ENCODE peak calls at places on chromosomes 7 and 10, in four cellular contexts. One of them, this sample, is unnamed.

GRCh38 chr10:51960494-51960895 is 261.1 kb upstream of the CSTF2T start:
- DNase-seq in adrenal gland: no peak
- DNase-seq in NCI-H2081 treated with DMSO at 0.1 percent for 48 hours: no peak
- DNase-seq in GM12865: peak
- DNase-seq in this sample: no peak

GRCh38 chr7:48140001-48140681 is 31.1 kb upstream of the ABCA13 start:
- DNase-seq in NCI-H2081 treated with DMSO at 0.1 percent for 48 hours: no peak
- DNase-seq in GM12865: no peak
- DNase-seq in adrenal gland: no peak
- DNase-seq in this sample: no peak

GRCh38 chr7:43926193-43927043 is at the start of gene UBE2D4:
- DNase-seq in NCI-H2081 treated with DMSO at 0.1 percent for 48 hours: peak
- DNase-seq in GM12865: peak
- DNase-seq in adrenal gland: peak
- DNase-seq in this sample: peak

GRCh38 chr10:92993671-92994304 is 66.8 kb upstream of the CYP26C1 start:
- DNase-seq in GM12865: no peak
- DNase-seq in adrenal gland: no peak
- DNase-seq in NCI-H2081 treated with DMSO at 0.1 percent for 48 hours: no peak
- DNase-seq in this sample: no peak

GRCh38 chr7:22083711-22084289 is 138.1 kb upstream of the CDCA7L start:
- DNase-seq in adrenal gland: peak
- DNase-seq in GM12865: no peak
- DNase-seq in NCI-H2081 treated with DMSO at 0.1 percent for 48 hours: no peak
- DNase-seq in this sample: no peak

GRCh38 chr7:96189129-96189815 is 132.6 kb downstream of the SLC25A13 start:
- DNase-seq in NCI-H2081 treated with DMSO at 0.1 percent for 48 hours: no peak
- DNase-seq in GM12865: no peak
- DNase-seq in adrenal gland: no peak
- DNase-seq in this sample: no peak

GRCh38 chr10:26448706-26449435 is 10.7 kb downstream of the APBB1IP start:
- DNase-seq in GM12865: peak
- DNase-seq in NCI-H2081 treated with DMSO at 0.1 percent for 48 hours: no peak
- DNase-seq in adrenal gland: no peak
- DNase-seq in this sample: no peak

GRCh38 chr10:725786-726185 is 36.3 kb upstream of the DIP2C start:
- DNase-seq in NCI-H2081 treated with DMSO at 0.1 percent for 48 hours: no peak
- DNase-seq in GM12865: no peak
- DNase-seq in adrenal gland: no peak
- DNase-seq in this sample: no peak

GRCh38 chr7:84454174-84454959 is 259.8 kb upstream of the SEMA3A start:
- DNase-seq in GM12865: no peak
- DNase-seq in adrenal gland: no peak
- DNase-seq in NCI-H2081 treated with DMSO at 0.1 percent for 48 hours: no peak
- DNase-seq in this sample: no peak

GRCh38 chr7:45525057-45525456 is 49.1 kb upstream of the ADCY1 start:
- DNase-seq in NCI-H2081 treated with DMSO at 0.1 percent for 48 hours: no peak
- DNase-seq in adrenal gland: no peak
- DNase-seq in GM12865: no peak
- DNase-seq in this sample: no peak

GRCh38 chr7:30831227-30831626 is 60.0 kb downstream of the MINDY4 start:
- DNase-seq in GM12865: no peak
- DNase-seq in adrenal gland: no peak
- DNase-seq in NCI-H2081 treated with DMSO at 0.1 percent for 48 hours: no peak
- DNase-seq in this sample: no peak

GRCh38 chr7:129464194-129464593 is 30.0 kb downstream of the STRIP2 start:
- DNase-seq in GM12865: no peak
- DNase-seq in adrenal gland: no peak
- DNase-seq in NCI-H2081 treated with DMSO at 0.1 percent for 48 hours: no peak
- DNase-seq in this sample: no peak

GRCh38 chr7:77786018-77786417 is 12.2 kb downstream of the TMEM60 start:
- DNase-seq in GM12865: no peak
- DNase-seq in NCI-H2081 treated with DMSO at 0.1 percent for 48 hours: no peak
- DNase-seq in adrenal gland: no peak
- DNase-seq in this sample: no peak

GRCh38 chr10:103793429-103793828 is 61.9 kb downstream of the SH3PXD2A start:
- DNase-seq in GM12865: no peak
- DNase-seq in adrenal gland: no peak
- DNase-seq in NCI-H2081 treated with DMSO at 0.1 percent for 48 hours: no peak
- DNase-seq in this sample: no peak

GRCh38 chr7:36261019-36261754 is 108.1 kb downstream of the EEPD1 start:
- DNase-seq in adrenal gland: no peak
- DNase-seq in NCI-H2081 treated with DMSO at 0.1 percent for 48 hours: no peak
- DNase-seq in GM12865: peak
- DNase-seq in this sample: no peak

GRCh38 chr10:93245772-93246171 is 172.1 kb downstream of the CYP26A1 start:
- DNase-seq in GM12865: no peak
- DNase-seq in NCI-H2081 treated with DMSO at 0.1 percent for 48 hours: no peak
- DNase-seq in adrenal gland: no peak
- DNase-seq in this sample: no peak

GRCh38 chr10:90859321-90859751 is 1.5 kb upstream of the HTR7 start:
- DNase-seq in NCI-H2081 treated with DMSO at 0.1 percent for 48 hours: no peak
- DNase-seq in adrenal gland: no peak
- DNase-seq in GM12865: no peak
- DNase-seq in this sample: no peak

GRCh38 chr10:75432763-75433162 is 1.3 kb downstream of the LRMDA start:
- DNase-seq in NCI-H2081 treated with DMSO at 0.1 percent for 48 hours: no peak
- DNase-seq in adrenal gland: no peak
- DNase-seq in GM12865: no peak
- DNase-seq in this sample: no peak

GRCh38 chr7:98398567-98399372 is 2.1 kb downstream of the BAIAP2L1 start:
- DNase-seq in NCI-H2081 treated with DMSO at 0.1 percent for 48 hours: no peak
- DNase-seq in GM12865: peak
- DNase-seq in adrenal gland: no peak
- DNase-seq in this sample: no peak

GRCh38 chr10:112497347-112497950 is 50.4 kb downstream of the VTI1A start:
- DNase-seq in NCI-H2081 treated with DMSO at 0.1 percent for 48 hours: no peak
- DNase-seq in GM12865: no peak
- DNase-seq in adrenal gland: no peak
- DNase-seq in this sample: no peak

GRCh38 chr7:129055861-129056464 is 1.1 kb upstream of the TNPO3 start:
- DNase-seq in GM12865: no peak
- DNase-seq in adrenal gland: peak
- DNase-seq in NCI-H2081 treated with DMSO at 0.1 percent for 48 hours: no peak
- DNase-seq in this sample: no peak

GRCh38 chr10:132541129-132541528 is 3.5 kb downstream of the INPP5A start:
- DNase-seq in adrenal gland: no peak
- DNase-seq in NCI-H2081 treated with DMSO at 0.1 percent for 48 hours: no peak
- DNase-seq in GM12865: no peak
- DNase-seq in this sample: no peak

GRCh38 chr7:21851445-21852043 is 94.2 kb downstream of the CDCA7L start:
- DNase-seq in adrenal gland: no peak
- DNase-seq in GM12865: no peak
- DNase-seq in NCI-H2081 treated with DMSO at 0.1 percent for 48 hours: no peak
- DNase-seq in this sample: no peak

GRCh38 chr7:94656925-94657731 is 1.2 kb upstream of the SGCE start:
- DNase-seq in adrenal gland: no peak
- DNase-seq in NCI-H2081 treated with DMSO at 0.1 percent for 48 hours: no peak
- DNase-seq in GM12865: peak
- DNase-seq in this sample: no peak

GRCh38 chr7:122847871-122848473 is 38.3 kb downstream of the CADPS2 start:
- DNase-seq in GM12865: no peak
- DNase-seq in adrenal gland: no peak
- DNase-seq in NCI-H2081 treated with DMSO at 0.1 percent for 48 hours: no peak
- DNase-seq in this sample: no peak

This sample was measured in gastrocnemius medialis.